ENCODE peak calls at places on chromosomes 2 and 18, in six cellular contexts. P, Y, I, G, T and F are unnamed samples.

GRCh38 chr18:59502222-59502898 is 143.3 kb upstream of the LMAN1 start:
- DNase-seq in P (no peak), Y (no peak), I (no peak), G (no peak), T (peak), F (peak)

GRCh38 chr18:35407871-35408481 is 30.8 kb upstream of the ZNF396 start:
- DNase-seq in P (peak), Y (no peak), I (peak), G (peak), T (peak), F (peak)

GRCh38 chr2:3054066-3054465 is 323.6 kb downstream of the EIPR1 start:
- DNase-seq in P (no peak), Y (no peak), I (no peak), G (no peak), T (no peak), F (no peak)

GRCh38 chr2:239167011-239167673 is 233.7 kb downstream of the HDAC4 start:
- DNase-seq in P (no peak), Y (peak), I (no peak), G (no peak), T (no peak), F (no peak)

GRCh38 chr18:11154369-11154982 is 5.1 kb upstream of the PIEZO2 start:
- DNase-seq in P (peak), Y (no peak), I (peak), G (no peak), T (no peak), F (peak)

GRCh38 chr18:46213295-46213694 is 109.1 kb downstream of the HAUS1 start:
- DNase-seq in P (peak), Y (no peak), I (no peak), G (no peak), T (no peak), F (no peak)

GRCh38 chr2:230762317-230762896 is 49.8 kb downstream of the CAB39 start:
- DNase-seq in P (peak), Y (peak), I (no peak), G (peak), T (no peak), F (peak)

GRCh38 chr2:120587326-120587996 is 148.2 kb upstream of the GLI2 start:
- DNase-seq in P (no peak), Y (no peak), I (no peak), G (no peak), T (no peak), F (no peak)

GRCh38 chr18:56945171-56945863 is 201.6 kb upstream of the BOD1L2 start:
- DNase-seq in P (no peak), Y (no peak), I (no peak), G (no peak), T (no peak), F (no peak)

GRCh38 chr2:227862741-227863588 is 8.5 kb upstream of the DAW1 start:
- DNase-seq in P (peak), Y (no peak), I (no peak), G (no peak), T (peak), F (peak)

GRCh38 chr2:127431408-127432023 is 13.3 kb downstream of the PROC start:
- DNase-seq in P (no peak), Y (no peak), I (no peak), G (no peak), T (no peak), F (no peak)

GRCh38 chr18:25658476-25658875 is 306.5 kb upstream of the ZNF521 start:
- DNase-seq in P (no peak), Y (no peak), I (no peak), G (no peak), T (no peak), F (no peak)

GRCh38 chr2:149715005-149715592 is 127.5 kb upstream of the MMADHC start:
- DNase-seq in P (peak), Y (no peak), I (no peak), G (no peak), T (no peak), F (peak)

GRCh38 chr2:157899125-157899839 is 23.2 kb upstream of the ACVR1 start:
- DNase-seq in P (no peak), Y (no peak), I (no peak), G (no peak), T (no peak), F (no peak)

GRCh38 chr18:40249390-40250080 is 1705.5 kb upstream of the PIK3C3 start:
- DNase-seq in P (no peak), Y (no peak), I (no peak), G (no peak), T (no peak), F (peak)

GRCh38 chr2:214135966-214136365 is 274.9 kb upstream of the VWC2L start:
- DNase-seq in P (no peak), Y (no peak), I (no peak), G (no peak), T (peak), F (peak)

GRCh38 chr18:32019251-32019943 is 772 bp downstream of the RNF125 start:
- DNase-seq in P (peak), Y (peak), I (no peak), G (peak), T (peak), F (peak)

GRCh38 chr2:11663427-11663826 is 6.6 kb downstream of the NTSR2 start:
- DNase-seq in P (no peak), Y (no peak), I (no peak), G (no peak), T (no peak), F (no peak)

GRCh38 chr2:221124542-221125235 is 447.4 kb downstream of the EPHA4 start:
- DNase-seq in P (no peak), Y (peak), I (peak), G (no peak), T (no peak), F (peak)

GRCh38 chr2:2187196-2187595 is 143.9 kb downstream of the MYT1L start:
- DNase-seq in P (no peak), Y (peak), I (peak), G (no peak), T (no peak), F (no peak)

GRCh38 chr18:26133652-26134051 is at the start of gene PSMA8:
- DNase-seq in P (no peak), Y (no peak), I (no peak), G (peak), T (no peak), F (peak)

GRCh38 chr2:206051912-206052311 is 34.1 kb downstream of the INO80D start:
- DNase-seq in P (no peak), Y (no peak), I (no peak), G (no peak), T (no peak), F (no peak)

GRCh38 chr2:657766-658165 is 19.4 kb downstream of the TMEM18 start:
- DNase-seq in P (no peak), Y (no peak), I (no peak), G (no peak), T (no peak), F (no peak)

GRCh38 chr2:184598313-184599053 is at the start of gene ZNF804A:
- DNase-seq in P (peak), Y (peak), I (no peak), G (no peak), T (peak), F (peak)

GRCh38 chr2:133080822-133081221 is 410.8 kb upstream of the LYPD1 start:
- DNase-seq in P (no peak), Y (no peak), I (no peak), G (no peak), T (no peak), F (no peak)

GRCh38 chr2:98935111-98935770 is 784 bp downstream of the CRACDL start:
- DNase-seq in P (no peak), Y (no peak), I (no peak), G (no peak), T (no peak), F (peak)